ENCODE peak calls at places on chromosome 2, in seven cellular contexts. S, V, B, F, Y, C and X are unnamed samples.

GRCh38 chr2:241234962-241235361 is 46.5 kb downstream of the ANO7 start:
- DNase-seq in S (no peak), F (peak), V (no peak), C (no peak), B (no peak), Y (no peak), X (no peak)

GRCh38 chr2:239251971-239252370 is 148.8 kb downstream of the HDAC4 start:
- DNase-seq in F (peak), Y (no peak), V (no peak), C (no peak), S (no peak), B (no peak), X (no peak)

GRCh38 chr2:201806442-201806841 is at the start of gene CDK15:
- DNase-seq in S (no peak), B (no peak), F (no peak), V (no peak), Y (no peak), C (no peak), X (no peak)

GRCh38 chr2:36380624-36381481 is 25.3 kb downstream of the CRIM1 start:
- DNase-seq in C (no peak), S (peak), B (no peak), F (peak), Y (peak), V (peak), X (no peak)

GRCh38 chr2:230793573-230794359 is 71.0 kb upstream of the ITM2C start:
- DNase-seq in B (no peak), V (peak), Y (no peak), F (peak), S (no peak), C (peak), X (no peak)

GRCh38 chr2:61984682-61985081 is 79.2 kb downstream of the COMMD1 start:
- DNase-seq in V (no peak), S (no peak), F (no peak), Y (no peak), C (no peak), B (no peak), X (no peak)

GRCh38 chr2:28408764-28409599 is 16.3 kb downstream of the FOSL2 start:
- DNase-seq in F (peak), Y (no peak), V (peak), S (no peak), C (no peak), B (no peak), X (no peak)

GRCh38 chr2:198056836-198057235 is 252.4 kb downstream of the PLCL1 start:
- DNase-seq in S (no peak), C (no peak), B (no peak), V (no peak), F (no peak), Y (no peak), X (no peak)

GRCh38 chr2:152222975-152223638 is 47.5 kb upstream of the STAM2 start:
- DNase-seq in Y (no peak), F (no peak), V (peak), S (peak), B (no peak), C (peak), X (no peak)

GRCh38 chr2:112138143-112139032 is at the start of gene FBLN7:
- DNase-seq in S (no peak), B (no peak), Y (no peak), C (no peak), V (no peak), F (no peak), X (no peak)

GRCh38 chr2:70596739-70597138 is 43.1 kb upstream of the TGFA start:
- DNase-seq in Y (no peak), S (no peak), V (peak), C (no peak), F (no peak), B (no peak), X (no peak)

GRCh38 chr2:129374452-129374851 is 605.0 kb upstream of the RAB6C start:
- DNase-seq in C (no peak), B (no peak), F (no peak), S (no peak), V (no peak), Y (no peak), X (no peak)

GRCh38 chr2:58039170-58039611 is 7.4 kb upstream of the VRK2 start:
- DNase-seq in S (no peak), V (no peak), F (no peak), B (no peak), C (no peak), Y (no peak), X (no peak)

GRCh38 chr2:195697681-195698220 is 40.7 kb downstream of the SLC39A10 start:
- DNase-seq in C (no peak), Y (no peak), S (no peak), V (no peak), F (no peak), B (no peak), X (no peak)

GRCh38 chr2:191555092-191555742 is 122.7 kb upstream of the NABP1 start:
- DNase-seq in Y (peak), B (peak), F (peak), S (peak), C (peak), V (peak), X (peak)

GRCh38 chr2:236676131-236676873 is 106.7 kb downstream of the ACKR3 start:
- DNase-seq in F (no peak), V (no peak), Y (no peak), S (no peak), B (no peak), C (no peak), X (no peak)

GRCh38 chr2:135227386-135227785 is 175.3 kb downstream of the RAB3GAP1 start:
- DNase-seq in V (no peak), C (no peak), B (no peak), S (no peak), F (no peak), Y (no peak), X (no peak)

GRCh38 chr2:239820836-239821693 is 204.1 kb downstream of the NDUFA10 start:
- DNase-seq in V (no peak), F (peak), C (peak), S (no peak), Y (no peak), B (peak), X (no peak)

GRCh38 chr2:36706451-36706850 is 9.9 kb downstream of the VIT start:
- DNase-seq in C (no peak), F (no peak), V (no peak), Y (no peak), S (no peak), B (no peak), X (no peak)

GRCh38 chr2:67503066-67503795 is 106.1 kb downstream of the ETAA1 start:
- DNase-seq in B (no peak), V (no peak), Y (no peak), C (no peak), F (no peak), S (no peak), X (no peak)

GRCh38 chr2:157789161-157789720 is 86.9 kb downstream of the ACVR1 start:
- DNase-seq in C (no peak), Y (no peak), F (no peak), V (no peak), S (no peak), B (no peak), X (no peak)

GRCh38 chr2:62505109-62505508 is 886 bp downstream of the TMEM17 start:
- DNase-seq in V (no peak), B (no peak), Y (no peak), S (no peak), C (no peak), F (no peak), X (no peak)

GRCh38 chr2:158529379-158530110 is 72.8 kb downstream of the PKP4 start:
- DNase-seq in C (no peak), V (no peak), S (no peak), B (no peak), F (no peak), Y (no peak), X (no peak)

GRCh38 chr2:36697424-36698066 is 1.0 kb downstream of the VIT start:
- DNase-seq in S (no peak), C (no peak), Y (no peak), V (no peak), F (no peak), B (no peak), X (no peak)

GRCh38 chr2:55097462-55098410 is 47.5 kb upstream of the RTN4 start:
- DNase-seq in V (no peak), F (no peak), C (no peak), S (no peak), B (no peak), Y (no peak), X (no peak)

GRCh38 chr2:55099493-55099877 is 49.2 kb upstream of the RTN4 start:
- DNase-seq in V (no peak), B (no peak), C (no peak), F (no peak), S (no peak), Y (no peak), X (no peak)

GRCh38 chr2:55102056-55102812 is 52.0 kb upstream of the RTN4 start:
- DNase-seq in V (no peak), F (no peak), C (no peak), S (no peak), Y (no peak), B (no peak), X (no peak)

GRCh38 chr2:55103039-55103438 is 52.8 kb upstream of the RTN4 start:
- DNase-seq in Y (no peak), S (peak), V (no peak), F (no peak), B (no peak), C (no peak), X (no peak)

GRCh38 chr2:55099878-55100820 is 49.9 kb upstream of the RTN4 start:
- DNase-seq in S (no peak), C (no peak), F (no peak), V (no peak), Y (no peak), B (no peak), X (no peak)
- TF ChIP-seq POLR2A in S (no peak), C (no peak), F (no peak), V (no peak), Y (no peak), B (no peak), X (no peak)

DNA sequence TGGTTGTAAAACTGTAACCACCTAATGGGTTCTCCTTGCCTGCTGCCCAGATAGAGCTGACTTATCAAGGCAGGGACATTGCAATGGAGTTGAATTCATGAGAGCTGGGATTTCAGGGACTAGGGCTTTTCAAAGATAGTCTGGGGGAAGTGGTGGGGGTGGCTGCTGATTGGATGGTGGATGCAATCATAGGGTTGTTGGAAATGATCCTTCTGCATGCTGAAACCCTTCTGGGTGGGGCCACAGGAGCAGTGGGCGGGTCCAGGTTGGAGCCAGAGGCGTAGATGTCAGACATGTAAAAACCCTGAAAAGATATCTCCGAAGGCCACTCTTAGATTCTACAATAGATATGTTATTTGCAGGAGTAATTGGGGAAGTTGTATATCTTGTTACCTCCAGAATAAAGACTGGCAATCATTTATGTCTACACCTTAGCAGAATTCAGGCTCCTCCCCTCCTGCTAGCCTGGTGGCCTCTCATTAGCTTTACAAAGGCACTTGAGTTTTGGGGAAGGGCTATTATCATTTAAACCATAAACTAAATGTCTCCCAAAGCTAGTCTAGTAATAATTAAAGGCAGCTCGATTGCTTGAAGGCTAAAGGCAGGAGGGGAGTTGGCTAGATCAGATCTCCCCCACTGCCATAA is 8.2 kb upstream of the FAM98A start:
- DNase-seq in S (no peak), Y (peak), B (no peak), F (no peak), C (no peak), V (no peak), X (no peak)
- TF ChIP-seq POLR2AphosphoS5 in S (no peak), Y (no peak), B (no peak), F (no peak), C (no peak), V (no peak), X (no peak)

DNA sequence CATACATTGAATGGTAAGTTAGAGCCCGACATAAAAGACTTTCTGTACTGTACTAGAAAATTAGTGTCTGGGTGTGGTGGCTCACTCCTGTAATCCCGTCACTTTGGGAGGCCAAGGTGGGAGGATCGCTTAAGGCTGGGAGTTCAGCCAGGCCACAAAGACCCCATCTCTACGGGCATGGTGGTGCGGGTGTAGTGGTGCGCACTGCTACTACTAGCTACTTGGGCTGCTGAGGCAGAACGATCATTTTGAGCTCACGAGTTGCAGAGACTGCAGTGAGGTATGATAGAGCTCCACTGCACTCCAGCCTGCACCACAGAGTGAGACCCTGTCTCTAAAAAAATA is 2.3 kb downstream of the MARCHF7 start:
- DNase-seq in B (no peak), S (no peak), V (no peak), Y (no peak), F (no peak), C (no peak), X (no peak)
- TF ChIP-seq POLR2A in B (no peak), S (peak), V (no peak), Y (no peak), F (no peak), C (no peak), X (no peak)

GRCh38 chr2:118249531-118249930 is 161.3 kb downstream of the INSIG2 start:
- DNase-seq in V (no peak), Y (no peak), F (no peak), B (no peak), S (no peak), C (no peak), X (no peak)
- TF ChIP-seq POLR2AphosphoS5 in V (no peak), Y (no peak), F (no peak), B (no peak), S (no peak), C (no peak), X (no peak)

DNA sequence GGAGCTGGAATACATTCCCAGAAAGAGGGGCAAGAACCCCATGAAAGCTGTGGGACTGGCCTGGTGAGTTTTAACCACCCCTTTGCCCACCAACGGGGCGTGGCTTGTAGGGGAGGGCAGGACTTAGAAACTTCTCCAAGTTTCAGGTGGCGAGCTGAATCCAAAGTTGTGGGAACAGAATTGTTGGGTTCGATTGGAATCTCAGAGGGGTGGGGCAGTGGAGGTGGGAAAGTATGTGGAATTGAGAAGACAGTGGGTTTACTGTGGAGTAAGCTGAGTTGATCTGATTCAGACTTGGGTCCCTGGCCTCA is 1.1 kb downstream of the PNKD start:
- DNase-seq in Y (no peak), S (no peak), F (no peak), B (no peak), V (peak), C (no peak), X (no peak)
- TF ChIP-seq POLR2A in Y (no peak), S (no peak), F (no peak), B (no peak), V (no peak), C (no peak), X (no peak)

DNA sequence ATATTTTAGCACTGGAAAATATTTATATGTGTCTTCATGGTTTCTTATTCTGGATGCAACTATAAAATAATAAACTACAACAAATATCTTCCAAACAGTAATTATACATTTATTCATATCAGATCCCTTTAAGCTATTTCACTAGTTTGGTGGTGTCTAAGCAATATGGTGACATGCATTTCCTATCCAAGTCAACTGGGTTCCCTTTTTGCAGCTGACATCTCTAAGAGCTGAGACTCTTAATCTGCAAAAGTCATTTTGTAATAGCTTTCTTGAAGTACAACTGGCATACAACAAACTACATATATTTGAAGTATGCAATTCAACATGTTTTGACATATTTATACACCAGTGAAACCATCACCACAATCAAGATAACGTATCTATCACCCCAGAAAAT is 59.9 kb upstream of the SLC1A4 start:
- DNase-seq in S (no peak), Y (no peak), V (no peak), C (no peak), F (no peak), B (no peak), X (no peak)
- TF ChIP-seq POLR2AphosphoS5 in S (no peak), Y (no peak), V (no peak), C (no peak), F (no peak), B (no peak), X (no peak)

GRCh38 chr2:7031424-7032245 is 114.4 kb downstream of the RNF144A start:
- DNase-seq in C (peak), B (peak), F (peak), Y (no peak), S (peak), V (peak), X (no peak)

GRCh38 chr2:7033136-7033960 is 116.1 kb downstream of the RNF144A start:
- DNase-seq in B (no peak), Y (no peak), C (no peak), S (no peak), F (no peak), V (no peak), X (no peak)

GRCh38 chr2:7032371-7032770 is 115.2 kb downstream of the RNF144A start:
- DNase-seq in V (no peak), Y (no peak), C (no peak), S (no peak), F (no peak), B (no peak), X (no peak)

GRCh38 chr2:7035884-7036283 is 118.7 kb downstream of the RNF144A start:
- DNase-seq in F (no peak), C (no peak), Y (no peak), B (no peak), S (no peak), V (no peak), X (no peak)

GRCh38 chr2:7034313-7034712 is 117.1 kb downstream of the RNF144A start:
- DNase-seq in S (peak), Y (no peak), C (no peak), B (no peak), F (no peak), V (no peak), X (no peak)
- TF ChIP-seq POLR2A in S (no peak), Y (no peak), C (no peak), B (no peak), F (no peak), V (no peak), X (no peak)